ENCODE peak calls at places on chromosomes 3 and 15, in seven cellular contexts. One of them, this sample, is unnamed.

GRCh38 chr3:149375164-149375823 is 2.2 kb downstream of the TM4SF1 start:
- DNase-seq in sigmoid colon: no peak
- DNase-seq in endodermal cell: no peak
- DNase-seq in tibial artery: no peak
- DNase-seq in mammary epithelial cell: peak; percentile 61
- DNase-seq in Panc1: no peak
- DNase-seq in neural progenitor cell: no peak
- DNase-seq in this sample: no peak

GRCh38 chr3:184129012-184129411 is 6.1 kb upstream of the EIF2B5 start:
- DNase-seq in sigmoid colon: no peak
- DNase-seq in endodermal cell: peak; percentile 84
- DNase-seq in tibial artery: no peak
- DNase-seq in mammary epithelial cell: peak; percentile 32
- DNase-seq in Panc1: no peak
- DNase-seq in neural progenitor cell: peak; percentile 72
- DNase-seq in this sample: no peak

GRCh38 chr15:39582286-39582976 is 1.6 kb downstream of the THBS1 start:
- DNase-seq in sigmoid colon: peak; percentile 86
- DNase-seq in endodermal cell: peak; percentile 50
- DNase-seq in tibial artery: no peak
- DNase-seq in mammary epithelial cell: peak; percentile 74
- DNase-seq in Panc1: no peak
- DNase-seq in neural progenitor cell: no peak
- DNase-seq in this sample: no peak

GRCh38 chr3:175002732-175003143 is 143.6 kb downstream of the NAALADL2 start:
- DNase-seq in sigmoid colon: no peak
- DNase-seq in endodermal cell: no peak
- DNase-seq in tibial artery: no peak
- DNase-seq in mammary epithelial cell: peak; percentile 17
- DNase-seq in Panc1: peak; percentile 25
- DNase-seq in neural progenitor cell: no peak
- DNase-seq in this sample: no peak

GRCh38 chr15:68818088-68818670 is 2.5 kb downstream of the ANP32A start:
- DNase-seq in sigmoid colon: peak; percentile 83
- DNase-seq in endodermal cell: peak; percentile 86
- DNase-seq in tibial artery: peak; percentile 66
- DNase-seq in mammary epithelial cell: peak; percentile 47
- DNase-seq in Panc1: no peak
- DNase-seq in neural progenitor cell: peak; percentile 87
- DNase-seq in this sample: no peak

GRCh38 chr3:16918683-16919025 is 33.9 kb downstream of the PLCL2 start:
- DNase-seq in sigmoid colon: no peak
- DNase-seq in endodermal cell: no peak
- DNase-seq in tibial artery: no peak
- DNase-seq in mammary epithelial cell: no peak
- DNase-seq in Panc1: no peak
- DNase-seq in neural progenitor cell: no peak
- DNase-seq in this sample: no peak

GRCh38 chr15:26382416-26383086 is 390.3 kb downstream of the GABRB3 start:
- DNase-seq in sigmoid colon: no peak
- DNase-seq in endodermal cell: no peak
- DNase-seq in tibial artery: no peak
- DNase-seq in mammary epithelial cell: no peak
- DNase-seq in Panc1: no peak
- DNase-seq in neural progenitor cell: no peak
- DNase-seq in this sample: no peak

GRCh38 chr3:52527732-52528595 is 5.7 kb downstream of the NT5DC2 start:
- DNase-seq in sigmoid colon: peak; percentile 58
- DNase-seq in endodermal cell: peak; percentile 31
- DNase-seq in tibial artery: peak; percentile 19
- DNase-seq in mammary epithelial cell: no peak
- DNase-seq in Panc1: no peak
- DNase-seq in neural progenitor cell: no peak
- DNase-seq in this sample: no peak

GRCh38 chr3:56868706-56869105 is 67.0 kb upstream of the ARHGEF3 start:
- DNase-seq in sigmoid colon: no peak
- DNase-seq in endodermal cell: no peak
- DNase-seq in tibial artery: no peak
- DNase-seq in mammary epithelial cell: no peak
- DNase-seq in Panc1: no peak
- DNase-seq in neural progenitor cell: no peak
- DNase-seq in this sample: no peak

GRCh38 chr3:156551261-156551660 is 3.7 kb downstream of the SSR3 start:
- DNase-seq in sigmoid colon: no peak
- DNase-seq in endodermal cell: no peak
- DNase-seq in tibial artery: no peak
- DNase-seq in mammary epithelial cell: no peak
- DNase-seq in Panc1: no peak
- DNase-seq in neural progenitor cell: no peak
- DNase-seq in this sample: no peak

GRCh38 chr3:178960918-178961317 is 110.7 kb downstream of the ZMAT3 start:
- DNase-seq in sigmoid colon: no peak
- DNase-seq in endodermal cell: no peak
- DNase-seq in tibial artery: no peak
- DNase-seq in mammary epithelial cell: no peak
- DNase-seq in Panc1: no peak
- DNase-seq in neural progenitor cell: no peak
- DNase-seq in this sample: no peak

GRCh38 chr3:195758721-195759353 is 38.1 kb downstream of the MUC20 start:
- DNase-seq in sigmoid colon: no peak
- DNase-seq in endodermal cell: no peak
- DNase-seq in tibial artery: no peak
- DNase-seq in mammary epithelial cell: no peak
- DNase-seq in Panc1: no peak
- DNase-seq in neural progenitor cell: no peak
- DNase-seq in this sample: no peak

GRCh38 chr15:62966294-62966693 is 76.3 kb upstream of the TPM1 start:
- DNase-seq in sigmoid colon: no peak
- DNase-seq in endodermal cell: no peak
- DNase-seq in tibial artery: no peak
- DNase-seq in mammary epithelial cell: no peak
- DNase-seq in Panc1: no peak
- DNase-seq in neural progenitor cell: no peak
- DNase-seq in this sample: no peak

GRCh38 chr3:72906154-72906553 is 18.3 kb downstream of the GXYLT2 start:
- DNase-seq in sigmoid colon: no peak
- DNase-seq in endodermal cell: no peak
- DNase-seq in tibial artery: no peak
- DNase-seq in mammary epithelial cell: no peak
- DNase-seq in Panc1: no peak
- DNase-seq in neural progenitor cell: peak; percentile 14
- DNase-seq in this sample: no peak

GRCh38 chr3:83065861-83066260 is 1304.4 kb upstream of the GBE1 start:
- DNase-seq in sigmoid colon: no peak
- DNase-seq in endodermal cell: no peak
- DNase-seq in tibial artery: no peak
- DNase-seq in mammary epithelial cell: no peak
- DNase-seq in Panc1: no peak
- DNase-seq in neural progenitor cell: no peak
- DNase-seq in this sample: no peak

GRCh38 chr3:146134348-146135117 is 26.5 kb downstream of the PLOD2 start:
- DNase-seq in sigmoid colon: no peak
- DNase-seq in endodermal cell: no peak
- DNase-seq in tibial artery: no peak
- DNase-seq in mammary epithelial cell: no peak
- DNase-seq in Panc1: no peak
- DNase-seq in neural progenitor cell: no peak
- DNase-seq in this sample: no peak

GRCh38 chr15:42056934-42057743 is 36.3 kb upstream of the PLA2G4E start:
- DNase-seq in sigmoid colon: no peak
- DNase-seq in endodermal cell: peak; percentile 97
- DNase-seq in tibial artery: peak; percentile 57
- DNase-seq in mammary epithelial cell: peak; percentile 100
- DNase-seq in Panc1: peak; percentile 73
- DNase-seq in neural progenitor cell: peak; percentile 94
- DNase-seq in this sample: peak; percentile 95

DNA sequence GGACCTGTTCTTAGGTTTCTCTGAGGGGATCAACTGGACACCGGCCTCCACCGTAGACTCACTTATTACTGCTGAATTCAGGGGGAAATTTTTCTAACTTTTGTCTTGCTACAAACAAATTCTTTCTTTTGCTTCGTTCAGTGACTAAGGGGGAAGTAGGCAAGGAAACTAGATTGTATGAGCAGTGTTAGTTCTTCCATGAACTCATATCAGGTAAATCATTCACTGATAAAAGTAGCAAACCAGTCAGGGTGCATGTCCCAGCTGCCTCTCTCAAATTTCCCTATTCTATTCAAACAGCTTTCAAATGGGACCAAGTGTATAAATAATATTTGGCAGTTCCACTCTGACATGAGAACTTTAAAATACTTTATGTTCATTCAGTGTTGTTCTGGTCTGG is 7.3 kb upstream of the CCDC13 start:
- DNase-seq in sigmoid colon: no peak
- DNase-seq in endodermal cell: no peak
- DNase-seq in tibial artery: no peak
- DNase-seq in mammary epithelial cell: no peak
- DNase-seq in Panc1: no peak
- DNase-seq in neural progenitor cell: no peak
- DNase-seq in this sample: no peak
- H3K27ac ChIP-seq in sigmoid colon: peak overlapping the region; percentile 32
- H3K27ac ChIP-seq in endodermal cell: no peak overlapping the region
- H3K27ac ChIP-seq in tibial artery: peak overlapping the region; percentile 52
- H3K27ac ChIP-seq in mammary epithelial cell: no peak overlapping the region
- H3K27ac ChIP-seq in Panc1: no peak overlapping the region
- H3K27ac ChIP-seq in neural progenitor cell: no peak overlapping the region
- H3K27ac ChIP-seq in this sample: peak overlapping the region; percentile 66

GRCh38 chr3:108156312-108156853 is 65.6 kb upstream of the CD47 start:
- DNase-seq in sigmoid colon: no peak
- DNase-seq in endodermal cell: no peak
- DNase-seq in tibial artery: no peak
- DNase-seq in mammary epithelial cell: no peak
- DNase-seq in Panc1: no peak
- DNase-seq in neural progenitor cell: no peak
- DNase-seq in this sample: no peak

GRCh38 chr3:108150200-108150599 is 59.4 kb upstream of the CD47 start:
- DNase-seq in sigmoid colon: no peak
- DNase-seq in endodermal cell: no peak
- DNase-seq in tibial artery: no peak
- DNase-seq in mammary epithelial cell: no peak
- DNase-seq in Panc1: no peak
- DNase-seq in neural progenitor cell: no peak
- DNase-seq in this sample: no peak

GRCh38 chr3:108157275-108157674 is 64.9 kb downstream of the IFT57 start:
- DNase-seq in sigmoid colon: no peak
- DNase-seq in endodermal cell: no peak
- DNase-seq in tibial artery: no peak
- DNase-seq in mammary epithelial cell: no peak
- DNase-seq in Panc1: no peak
- DNase-seq in neural progenitor cell: no peak
- DNase-seq in this sample: no peak

GRCh38 chr3:108152261-108152660 is 61.4 kb upstream of the CD47 start:
- DNase-seq in sigmoid colon: no peak
- DNase-seq in endodermal cell: no peak
- DNase-seq in tibial artery: no peak
- DNase-seq in mammary epithelial cell: no peak
- DNase-seq in Panc1: no peak
- DNase-seq in neural progenitor cell: no peak
- DNase-seq in this sample: no peak

DNA sequence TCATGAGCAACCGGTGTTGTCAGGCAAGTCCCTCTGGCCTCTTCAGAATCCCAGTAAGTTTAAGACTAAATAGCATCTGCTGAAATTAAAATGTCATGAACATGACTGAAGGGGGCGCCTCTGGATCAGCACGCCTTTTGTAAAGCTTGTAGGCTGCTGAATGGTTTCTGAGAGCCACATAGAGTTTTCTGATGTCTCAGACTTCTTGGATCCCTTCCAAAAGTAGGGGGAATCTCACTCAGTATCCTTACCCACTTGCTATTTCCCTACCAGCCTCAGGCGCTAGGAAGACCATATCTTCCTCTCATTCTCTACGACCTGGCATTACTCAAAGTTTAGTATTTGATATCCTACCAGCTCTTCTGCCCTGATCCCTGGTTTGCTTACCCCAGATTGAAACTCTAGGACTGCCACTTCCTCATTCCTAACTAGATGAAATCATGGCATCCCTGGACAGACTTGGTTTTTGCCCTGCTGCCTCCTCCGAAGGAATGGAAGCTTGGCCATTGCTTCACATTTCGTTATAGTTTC is 62.7 kb upstream of the CD47 start:
- DNase-seq in sigmoid colon: no peak
- DNase-seq in endodermal cell: peak; percentile 84
- DNase-seq in tibial artery: no peak
- DNase-seq in mammary epithelial cell: peak; percentile 60
- DNase-seq in Panc1: no peak
- DNase-seq in neural progenitor cell: peak; percentile 77
- DNase-seq in this sample: no peak
- TF ChIP-seq CTCF in sigmoid colon: no peak
- TF ChIP-seq CTCF in endodermal cell: peak; percentile 84
- TF ChIP-seq CTCF in tibial artery: no peak
- TF ChIP-seq CTCF in mammary epithelial cell: peak; percentile 58
- TF ChIP-seq CTCF in Panc1: peak; percentile 73
- TF ChIP-seq CTCF in neural progenitor cell: peak; percentile 68
- TF ChIP-seq CTCF in this sample: no peak

DNA sequence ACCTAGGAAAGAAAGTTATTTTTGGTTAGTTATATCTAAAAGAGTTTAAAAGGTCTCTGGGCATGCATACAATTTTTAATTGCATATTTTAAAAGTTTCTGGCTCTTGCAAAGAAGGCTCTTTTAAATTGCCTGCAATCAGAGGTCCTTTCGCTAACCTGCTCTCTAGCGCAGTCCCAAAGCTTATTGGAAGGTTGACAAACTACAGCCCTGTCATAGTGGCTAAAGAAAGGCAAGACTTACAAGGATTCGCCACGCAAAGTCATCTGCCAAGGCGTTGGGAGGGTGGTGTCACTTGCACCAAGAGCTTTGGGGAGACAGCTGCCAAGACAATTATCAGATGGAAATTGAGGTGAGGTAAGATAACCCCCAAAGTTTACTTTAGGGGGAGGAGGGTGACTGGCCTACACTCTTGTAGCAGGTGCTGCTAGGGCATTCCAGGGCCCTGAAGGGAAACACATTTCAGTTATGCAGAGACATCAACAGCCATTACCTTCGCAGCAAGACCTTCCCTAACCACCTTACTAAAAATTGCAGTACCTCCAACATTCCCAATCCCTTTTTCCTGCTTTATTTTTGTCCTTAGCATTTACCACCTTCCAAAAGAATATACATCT is 606.2 kb downstream of the MAGI1 start:
- DNase-seq in sigmoid colon: no peak
- DNase-seq in endodermal cell: no peak
- DNase-seq in tibial artery: no peak
- DNase-seq in mammary epithelial cell: no peak
- DNase-seq in Panc1: no peak
- DNase-seq in neural progenitor cell: no peak
- DNase-seq in this sample: no peak
- H3K4me1 ChIP-seq in sigmoid colon: no peaks in the 10 kb centered on the region
- H3K4me1 ChIP-seq in endodermal cell: no peaks in the 10 kb centered on the region
- H3K4me1 ChIP-seq in tibial artery: no peaks in the 10 kb centered on the region
- H3K4me1 ChIP-seq in mammary epithelial cell: no peaks in the 10 kb centered on the region
- H3K4me1 ChIP-seq in Panc1: no peaks in the 10 kb centered on the region
- H3K4me1 ChIP-seq in neural progenitor cell: no peaks in the 10 kb centered on the region
- H3K4me1 ChIP-seq in this sample: no peaks in the 10 kb centered on the region

DNA sequence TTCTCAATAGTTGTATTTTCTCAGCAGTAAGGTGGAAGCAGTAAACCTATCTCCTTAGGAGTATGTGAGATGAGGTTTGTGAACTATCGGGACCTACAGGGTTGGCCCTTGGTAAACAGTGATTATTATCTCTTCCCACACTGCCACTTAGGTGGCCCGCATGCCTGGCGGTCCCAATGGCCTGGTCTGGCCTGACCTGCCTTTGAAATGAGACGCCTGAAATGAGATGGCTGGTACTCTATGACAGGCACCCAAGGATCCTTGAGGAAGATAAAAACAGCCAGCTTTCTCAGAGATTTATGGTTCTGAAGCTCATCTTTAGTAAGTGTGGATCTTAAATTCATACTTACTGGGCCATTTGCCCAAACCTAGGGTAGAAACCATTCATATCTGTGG is 45.2 kb upstream of the VILL start:
- DNase-seq in sigmoid colon: no peak
- DNase-seq in endodermal cell: peak; percentile 42
- DNase-seq in tibial artery: no peak
- DNase-seq in mammary epithelial cell: no peak
- DNase-seq in Panc1: no peak
- DNase-seq in neural progenitor cell: no peak
- DNase-seq in this sample: no peak
- H3K27ac ChIP-seq in sigmoid colon: peak overlapping the region; percentile 67
- H3K27ac ChIP-seq in endodermal cell: no peak overlapping the region
- H3K27ac ChIP-seq in tibial artery: peak overlapping the region; percentile 60
- H3K27ac ChIP-seq in mammary epithelial cell: peak overlapping the region; percentile 90
- H3K27ac ChIP-seq in Panc1: no peak overlapping the region
- H3K27ac ChIP-seq in neural progenitor cell: no peak overlapping the region
- H3K27ac ChIP-seq in this sample: peak overlapping the region; percentile 37